ENCODE peak calls at places on chromosomes 5 and 9, in eight cellular contexts. H is cardiac fibroblast, B is naive B cell, U is aorta, W is iris pigment epithelial cell, F is NCI-H460, O is osteocyte, R is Caki2. C is an unnamed sample.

GRCh38 chr5:61575103-61575502 is 243.0 kb downstream of the ZSWIM6 start:
- DNase-seq in U (no peak), W (peak), O (no peak), F (no peak), R (no peak), H (peak), B (no peak), C (no peak)

GRCh38 chr9:37746448-37747270 is 6.9 kb upstream of the TRMT10B start:
- DNase-seq in W (peak), H (no peak), R (no peak), B (no peak), O (no peak), U (no peak), F (no peak), C (no peak)

GRCh38 chr5:51275428-51275827 is 107.8 kb upstream of the ISL1 start:
- DNase-seq in H (no peak), F (no peak), W (no peak), R (no peak), U (no peak), B (no peak), O (no peak), C (no peak)

GRCh38 chr9:12989669-12990068 is 214.8 kb downstream of the LURAP1L start:
- DNase-seq in U (no peak), R (no peak), O (no peak), F (no peak), B (no peak), W (peak), H (no peak), C (no peak)

GRCh38 chr5:43121565-43122484 is 1.1 kb downstream of the ZNF131 start:
- DNase-seq in B (no peak), U (no peak), O (no peak), W (peak), F (peak), R (peak), H (peak), C (peak)

GRCh38 chr5:6543830-6544560 is 88.8 kb downstream of the NSUN2 start:
- DNase-seq in H (no peak), W (no peak), R (no peak), U (no peak), F (no peak), B (no peak), O (peak), C (no peak)

GRCh38 chr9:124206391-124206790 is 51.4 kb upstream of the NEK6 start:
- DNase-seq in H (no peak), U (no peak), F (no peak), B (peak), W (no peak), R (no peak), O (no peak), C (peak)

GRCh38 chr5:145859897-145860296 is 12.9 kb downstream of the GRXCR2 start:
- DNase-seq in R (no peak), U (no peak), B (no peak), W (no peak), H (no peak), O (no peak), F (no peak), C (no peak)

GRCh38 chr9:128765499-128765898 is 6.2 kb downstream of the ZER1 start:
- DNase-seq in R (no peak), O (no peak), B (no peak), F (no peak), W (no peak), U (no peak), H (no peak), C (no peak)

GRCh38 chr9:136079211-136079915 is 15.7 kb downstream of the NACC2 start:
- DNase-seq in W (no peak), B (no peak), F (no peak), U (no peak), R (no peak), H (no peak), O (no peak), C (no peak)

GRCh38 chr9:130343445-130343918 is 77.9 kb downstream of the HMCN2 start:
- DNase-seq in U (no peak), W (no peak), H (no peak), B (no peak), R (no peak), F (no peak), O (no peak), C (peak)

GRCh38 chr5:116747881-116748280 is 173.3 kb upstream of the SEMA6A start:
- DNase-seq in R (peak), O (no peak), H (no peak), F (no peak), B (no peak), W (no peak), U (no peak), C (no peak)

GRCh38 chr5:1704266-1704665 is 95.4 kb downstream of the MRPL36 start:
- DNase-seq in W (no peak), O (peak), U (no peak), B (no peak), F (no peak), R (no peak), H (no peak), C (no peak)

GRCh38 chr5:179212870-179213269 is 132.4 kb downstream of the ADAMTS2 start:
- DNase-seq in R (no peak), B (no peak), F (no peak), W (peak), O (no peak), U (no peak), H (no peak), C (no peak)

GRCh38 chr9:136013524-136014034 is 52.4 kb upstream of the UBAC1 start:
- DNase-seq in U (no peak), B (no peak), O (no peak), F (no peak), W (no peak), H (no peak), R (no peak), C (peak)

GRCh38 chr9:108761530-108762347 is 94.0 kb downstream of the ACTL7B start:
- DNase-seq in W (peak), U (peak), R (peak), O (no peak), H (peak), B (peak), F (peak), C (peak)

GRCh38 chr5:141713616-141714309 is 31.7 kb upstream of the ARAP3 start:
- DNase-seq in U (no peak), O (no peak), B (no peak), F (peak), W (peak), H (peak), R (peak), C (no peak)

GRCh38 chr5:11650936-11651335 is 253.3 kb downstream of the CTNND2 start:
- DNase-seq in O (no peak), B (no peak), H (no peak), W (no peak), F (no peak), U (no peak), R (no peak), C (no peak)

GRCh38 chr9:135346438-135347050 is 133.0 kb upstream of the PPP1R26 start:
- DNase-seq in W (no peak), U (peak), F (no peak), R (no peak), H (no peak), O (no peak), B (no peak), C (no peak)

C was measured in OCI-LY7.